ENCODE peak calls at places on chromosomes 5 and 9, in four cellular contexts. F, Q, C and H are unnamed samples.

GRCh38 chr5:116370886-116371285 is 203.7 kb downstream of the SEMA6A start:
- DNase-seq in F (no peak), C (no peak), Q (peak), H (no peak)

GRCh38 chr9:125495137-125496119 is 211.6 kb downstream of the MAPKAP1 start:
- DNase-seq in C (no peak), Q (no peak), F (no peak), H (peak)

GRCh38 chr5:415928-416635 is 26.9 kb upstream of the EXOC3 start:
- DNase-seq in Q (no peak), F (no peak), C (no peak), H (no peak)

GRCh38 chr9:36154213-36154952 is 14.8 kb upstream of the CCIN start:
- DNase-seq in Q (peak), C (no peak), F (no peak), H (peak)

GRCh38 chr9:92328225-92328624 is 2.5 kb downstream of the CENPP start:
- DNase-seq in Q (peak), F (no peak), C (no peak), H (peak)

GRCh38 chr5:14341571-14342225 is 198.6 kb downstream of the TRIO start:
- DNase-seq in F (peak), Q (no peak), C (peak), H (no peak)

GRCh38 chr9:131732636-131733340 is 7.1 kb downstream of the RAPGEF1 start:
- DNase-seq in C (no peak), Q (no peak), F (no peak), H (no peak)

GRCh38 chr9:116234091-116234490 is 80.5 kb downstream of the PAPPA start:
- DNase-seq in C (no peak), Q (peak), F (peak), H (peak)

GRCh38 chr9:89993678-89994630 is 389.1 kb downstream of the GADD45G start:
- DNase-seq in C (no peak), F (no peak), Q (no peak), H (peak)

GRCh38 chr5:117888688-117889087 is 1099.7 kb downstream of the DTWD2 start:
- DNase-seq in C (no peak), F (no peak), Q (peak), H (no peak)

GRCh38 chr5:1808466-1808865 is 7.3 kb downstream of the NDUFS6 start:
- DNase-seq in F (no peak), Q (peak), C (no peak), H (no peak)

GRCh38 chr9:98985596-98985995 is 41.9 kb downstream of the COL15A1 start:
- DNase-seq in F (no peak), Q (no peak), C (no peak), H (no peak)
- H3K4me2 ChIP-seq in F (no peak), Q (no peak), C (no peak), H (no peak)

GRCh38 chr5:10760033-10760975 is 730 bp downstream of the DAP start:
- DNase-seq in C (peak), Q (peak), F (no peak), H (peak)
- H2BK5ac ChIP-seq in C (no peak), Q (peak), F (no peak), H (no peak)

DNA sequence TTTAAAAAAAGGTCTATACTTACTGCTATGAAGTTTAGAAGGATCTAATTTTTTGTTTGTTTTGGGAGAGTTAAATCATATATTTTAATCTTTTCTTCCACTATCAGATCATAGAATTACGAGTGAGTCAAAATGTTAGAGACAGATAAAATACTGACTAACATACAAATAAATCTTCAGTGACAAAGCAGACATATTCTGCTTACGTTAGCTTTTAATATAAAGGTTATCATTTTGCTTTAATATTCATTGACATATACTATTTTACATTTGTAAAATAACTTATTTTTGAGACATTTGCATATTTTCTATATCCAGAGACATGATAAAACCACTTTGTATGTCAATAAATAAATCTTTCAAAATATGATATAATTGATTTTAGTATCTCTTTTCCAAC is 64.6 kb upstream of the GABRA1 start:
- DNase-seq in C (no peak), F (no peak), Q (no peak), H (no peak)
- H3K4me3 ChIP-seq in C (no peak), F (no peak), Q (no peak), H (no peak)

DNA sequence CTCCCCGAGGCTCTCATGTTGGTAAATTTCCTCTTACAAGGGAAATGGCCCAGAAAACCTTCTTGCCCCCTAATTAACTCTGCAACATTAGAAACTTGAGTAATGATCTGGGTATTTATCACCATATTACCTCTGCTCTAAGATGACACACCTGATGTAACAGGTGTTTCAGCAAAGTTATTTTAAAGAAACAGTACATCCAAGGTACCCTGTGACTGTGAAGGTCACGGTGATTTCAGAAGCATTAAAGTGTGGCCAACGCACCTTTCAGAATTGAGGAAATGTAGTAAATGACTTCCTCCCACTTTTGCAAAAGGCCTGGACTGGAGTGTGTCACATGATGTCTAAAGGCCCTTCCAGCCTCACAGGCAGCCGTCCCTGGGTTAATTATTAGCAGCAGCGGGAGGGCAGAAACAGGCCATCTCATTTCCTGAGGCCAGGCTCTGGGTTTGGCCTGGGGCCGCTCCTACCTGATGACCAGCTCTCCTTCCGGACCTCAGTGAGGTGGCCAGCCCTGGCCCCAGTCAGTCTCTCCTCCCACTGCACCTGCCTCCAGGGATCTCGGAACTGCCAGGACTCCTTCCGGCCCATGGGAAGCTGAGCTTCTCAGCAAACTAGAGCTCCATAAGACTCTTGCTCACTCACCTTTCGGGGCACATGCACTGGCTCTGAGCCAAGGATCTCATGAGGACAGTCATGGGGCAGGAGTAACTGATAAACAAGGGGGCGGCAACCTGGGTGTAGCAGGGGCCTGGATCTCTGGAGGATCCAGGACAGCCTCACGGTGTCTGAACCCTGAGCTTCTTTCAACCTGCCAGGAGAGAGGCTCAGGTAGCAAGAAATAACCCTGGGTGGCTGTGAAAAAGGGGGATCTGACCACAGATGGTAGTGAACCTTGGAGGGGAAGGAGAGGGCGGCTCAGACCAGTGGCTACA is 20.6 kb downstream of the PTPN3 start:
- DNase-seq in Q (no peak), F (no peak), C (no peak), H (no peak)
- H3K4me2 ChIP-seq in Q (no peak), F (no peak), C (no peak), H (no peak)

GRCh38 chr5:142275496-142275895 is 49.3 kb downstream of the SPRY4 start:
- DNase-seq in F (no peak), C (no peak), Q (no peak), H (no peak)
- H2BK5ac ChIP-seq in F (no peak), C (no peak), Q (no peak), H (no peak)

GRCh38 chr5:36611520-36612274 is 5.3 kb downstream of the SLC1A3 start:
- DNase-seq in C (no peak), Q (no peak), F (no peak), H (no peak)

GRCh38 chr5:36613241-36613640 is 6.8 kb downstream of the SLC1A3 start:
- DNase-seq in C (no peak), Q (no peak), F (no peak), H (no peak)

GRCh38 chr5:36607838-36608783 is 1.7 kb downstream of the SLC1A3 start:
- DNase-seq in Q (no peak), F (no peak), C (no peak), H (no peak)

GRCh38 chr5:36613771-36614656 is 7.6 kb downstream of the SLC1A3 start:
- DNase-seq in F (no peak), C (no peak), Q (no peak), H (peak)

DNA sequence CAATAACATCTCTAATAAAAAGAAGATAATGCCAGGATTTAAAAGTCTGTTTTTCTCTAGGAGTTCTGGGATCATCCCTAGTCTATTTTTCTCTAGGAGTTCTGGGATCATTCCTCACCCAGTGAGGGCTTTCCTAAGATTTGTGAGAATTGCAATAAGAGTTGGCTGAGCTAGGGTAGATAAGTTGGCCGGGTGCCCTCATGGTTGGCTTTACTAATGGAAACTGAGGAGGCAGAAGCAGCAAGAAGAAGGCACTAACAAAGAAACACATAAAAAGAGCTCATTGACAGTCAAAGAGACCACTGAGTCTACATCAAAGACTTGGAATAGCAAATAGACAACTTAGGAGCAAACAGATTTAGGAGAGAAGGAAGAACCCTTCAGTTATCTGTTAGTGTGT is 4.2 kb downstream of the SLC1A3 start:
- DNase-seq in Q (no peak), F (no peak), C (no peak), H (no peak)
- H3K4me3 ChIP-seq in Q (no peak), F (no peak), C (no peak), H (no peak)

DNA sequence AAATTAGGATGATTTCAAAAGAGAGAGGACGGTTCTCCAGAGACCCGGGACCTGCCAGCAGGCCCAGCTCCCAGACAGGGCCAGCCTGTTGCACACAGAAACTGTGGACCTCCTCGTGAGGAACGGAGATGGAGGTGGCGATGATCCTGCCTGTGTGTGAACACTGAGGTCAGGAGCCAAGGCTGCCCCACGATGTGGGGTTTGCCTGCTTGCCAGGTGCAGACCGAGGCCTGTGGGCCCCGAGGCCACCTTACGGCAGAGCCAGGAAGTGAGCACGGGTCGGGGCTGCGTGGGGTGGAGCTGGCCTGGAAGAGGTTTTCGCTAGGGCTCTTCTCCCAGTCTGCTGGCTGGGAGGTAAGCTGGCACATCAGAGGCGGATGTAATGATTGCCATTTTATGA is 4.3 kb downstream of the FAM163B start:
- DNase-seq in C (no peak), F (no peak), Q (no peak), H (no peak)
- H3K4me2 ChIP-seq in C (no peak), F (no peak), Q (no peak), H (no peak)

DNA sequence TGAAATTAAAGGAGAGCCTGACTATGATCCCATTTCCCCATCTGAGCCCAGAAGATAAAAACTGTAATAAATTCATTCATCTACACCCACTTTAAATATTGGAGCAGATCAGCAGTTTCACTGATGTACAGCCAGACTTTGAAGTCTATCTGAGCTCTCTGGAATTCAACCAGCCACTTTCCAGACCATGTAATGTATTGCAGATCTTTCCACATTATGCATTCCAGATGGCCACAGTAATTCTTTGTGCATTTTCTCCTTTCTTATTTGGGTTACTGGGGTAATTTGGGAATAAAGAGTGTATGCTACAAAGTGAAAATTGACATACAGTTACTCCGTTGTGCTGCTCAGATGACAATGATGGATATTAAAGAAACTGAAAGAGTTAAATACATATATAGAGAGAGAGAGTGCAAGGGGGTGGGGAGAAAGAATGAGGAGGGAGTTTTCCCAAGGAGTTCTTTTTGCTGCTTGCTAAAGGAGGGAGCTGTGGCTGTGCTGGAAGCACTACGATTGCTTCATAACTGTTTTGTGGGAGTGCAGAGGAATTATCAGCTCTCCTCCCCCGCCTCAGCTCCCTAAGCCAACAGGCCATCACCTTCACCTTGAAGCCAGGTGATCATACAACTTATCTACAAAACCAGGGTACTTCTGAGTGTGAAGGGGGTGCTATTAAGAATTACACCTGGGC is 152.8 kb downstream of the GAS1 start:
- DNase-seq in Q (peak), C (no peak), F (no peak), H (no peak)
- H2BK5ac ChIP-seq in Q (no peak), C (no peak), F (no peak), H (no peak)

GRCh38 chr5:31866166-31866565 is 227.2 kb downstream of the PDZD2 start:
- DNase-seq in Q (no peak), C (no peak), F (no peak), H (no peak)
- H3K4me3 ChIP-seq in Q (no peak), C (no peak), F (no peak), H (no peak)